ENCODE peak calls at places on chromosome 2, in six cellular contexts. O is OCI-LY7; H is PC-9; B is mesenchymal stem cell; A is Karpas-422; C is CD4-positive, alpha-beta memory T cell. P is an unnamed sample.

GRCh38 chr2:209472386-209472832 is 48.6 kb downstream of the MAP2 start:
- DNase-seq in O (no peak), B (peak; percentile 58), H (peak; percentile 6), C (no peak), A (no peak), P (no peak)

GRCh38 chr2:386406-387103 is 98.7 kb upstream of the ALKAL2 start:
- DNase-seq in A (no peak), C (no peak), H (no peak), B (no peak), O (no peak), P (no peak)

GRCh38 chr2:97911210-97911921 is 84.4 kb downstream of the TMEM131 start:
- DNase-seq in C (no peak), B (peak; percentile 62), A (no peak), O (no peak), H (no peak), P (no peak)

GRCh38 chr2:166539340-166540162 is 45.5 kb upstream of the SCN7A start:
- DNase-seq in A (peak; percentile 86), O (peak; percentile 52), C (peak; percentile 19), H (peak; percentile 5), B (peak; percentile 72), P (peak; percentile 38)

GRCh38 chr2:9753276-9753600 is 90.0 kb upstream of the TAF1B start:
- DNase-seq in C (peak; percentile 35), B (peak; percentile 85), A (peak; percentile 53), O (peak; percentile 8), H (peak; percentile 56), P (peak; percentile 77)

GRCh38 chr2:233115761-233116160 is 55.6 kb downstream of the INPP5D start:
- DNase-seq in H (no peak), O (no peak), B (no peak), C (no peak), A (no peak), P (no peak)

GRCh38 chr2:168215813-168216212 is 31.6 kb downstream of the STK39 start:
- DNase-seq in O (no peak), H (no peak), B (no peak), A (no peak), C (no peak), P (no peak)

GRCh38 chr2:224165901-224166319 is 126.8 kb upstream of the SERPINE2 start:
- DNase-seq in B (peak; percentile 47), C (no peak), O (no peak), H (no peak), A (no peak), P (no peak)

GRCh38 chr2:72924353-72925240 is 7.3 kb downstream of the EMX1 start:
- DNase-seq in O (no peak), C (no peak), H (no peak), A (no peak), B (no peak), P (no peak)

GRCh38 chr2:238636269-238637073 is 209.7 kb downstream of the ASB1 start:
- DNase-seq in C (no peak), A (no peak), O (no peak), H (peak; percentile 90), B (peak; percentile 46), P (no peak)

GRCh38 chr2:195457873-195458272 is 199.2 kb upstream of the SLC39A10 start:
- DNase-seq in H (no peak), B (no peak), O (no peak), A (no peak), C (no peak), P (no peak)

GRCh38 chr2:110678457-110679336 is 834 bp upstream of the BUB1 start:
- DNase-seq in H (peak; percentile 19), B (peak; percentile 62), C (no peak), A (peak; percentile 71), O (peak; percentile 56), P (no peak)

GRCh38 chr2:190382851-190383250 is 25.3 kb upstream of the MFSD6 start:
- DNase-seq in B (peak; percentile 23), C (peak; percentile 66), O (peak; percentile 64), A (peak; percentile 82), H (peak; percentile 17), P (no peak)

DNA sequence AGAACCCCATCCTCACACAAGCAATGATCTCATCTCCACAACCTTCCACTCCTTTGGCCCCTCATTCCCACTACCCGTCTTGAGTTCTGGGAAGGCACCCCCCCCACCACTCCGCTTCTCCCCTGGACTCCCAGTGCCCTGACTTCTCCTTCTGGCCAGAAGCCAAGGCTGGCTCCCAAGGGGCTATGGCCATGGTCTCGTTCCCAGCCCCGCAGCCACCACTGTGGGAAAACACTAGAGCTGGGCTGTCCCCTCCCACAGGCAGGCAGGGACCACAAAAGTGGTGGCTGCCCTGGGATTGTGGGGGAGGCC is 1.5 kb upstream of the ANKRD39 start:
- DNase-seq in B (peak; percentile 25), A (no peak), C (no peak), H (no peak), O (no peak), P (no peak)
- H3K4me1 ChIP-seq in B (peaks cover 22% of the 10 kb centered on the region), A (peaks cover 17% of the 10 kb centered on the region), C (peaks cover 44% of the 10 kb centered on the region), H (peaks cover 10% of the 10 kb centered on the region), O (peaks cover 14% of the 10 kb centered on the region), P (peaks cover 28% of the 10 kb centered on the region)

DNA sequence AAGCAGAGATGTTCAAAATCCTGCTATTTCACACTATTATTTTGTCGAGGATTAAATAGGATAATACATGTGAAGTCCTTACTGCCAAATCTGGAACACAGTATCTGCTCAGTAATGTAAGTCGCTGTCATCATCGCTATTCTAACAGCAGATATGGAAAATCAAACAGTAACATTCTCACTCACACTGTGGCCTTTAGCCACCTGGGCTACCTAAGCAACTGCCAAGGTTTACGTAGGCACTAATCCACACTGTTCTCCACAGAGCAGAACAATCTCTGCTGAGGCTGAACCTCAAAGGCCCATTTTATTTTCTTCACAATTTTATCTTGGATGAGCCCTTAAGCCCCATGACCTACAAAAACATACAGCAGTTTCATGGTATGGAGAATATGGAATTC is 5.8 kb upstream of the TMSB10 start:
- DNase-seq in A (no peak), C (no peak), O (no peak), H (no peak), B (no peak), P (no peak)
- H3K4me1 ChIP-seq in A (peaks cover 30% of the 10 kb centered on the region), C (peaks cover 63% of the 10 kb centered on the region), O (peaks cover 27% of the 10 kb centered on the region), H (peaks cover 11% of the 10 kb centered on the region), B (peaks cover 11% of the 10 kb centered on the region), P (peaks cover 41% of the 10 kb centered on the region)

DNA sequence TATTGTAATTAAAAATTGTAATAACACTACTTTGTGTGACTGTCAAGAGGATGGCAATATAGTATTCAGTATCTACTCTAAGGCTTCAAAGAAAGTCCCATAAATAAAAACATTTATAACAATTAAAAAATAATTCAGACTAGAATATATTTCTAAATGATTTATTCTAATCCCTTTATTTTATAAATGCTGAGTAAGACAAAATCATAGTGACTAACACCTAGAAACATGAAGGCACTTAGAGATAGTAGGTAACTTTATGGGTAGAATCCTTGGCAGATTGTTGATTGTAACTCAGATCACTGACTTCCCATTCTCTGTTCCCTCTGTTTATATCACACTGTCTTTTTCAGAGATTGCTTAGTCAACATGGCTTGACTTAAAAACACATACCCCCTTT is 78.6 kb upstream of the EPB41L5 start:
- DNase-seq in A (no peak), B (no peak), C (no peak), O (no peak), H (no peak), P (no peak)
- H3K4me1 ChIP-seq in A (no peaks in the 10 kb centered on the region), B (no peaks in the 10 kb centered on the region), C (peaks cover 44% of the 10 kb centered on the region), O (no peaks in the 10 kb centered on the region), H (no peaks in the 10 kb centered on the region), P (no peaks in the 10 kb centered on the region)

GRCh38 chr2:77016481-77016880 is 505.7 kb downstream of the LRRTM4 start:
- DNase-seq in C (no peak), O (no peak), H (no peak), A (peak; percentile 94), B (no peak), P (no peak)

GRCh38 chr2:77016964-77017363 is 505.2 kb downstream of the LRRTM4 start:
- DNase-seq in O (no peak), A (peak; percentile 55), H (no peak), B (no peak), C (no peak), P (no peak)

GRCh38 chr2:77008925-77009706 is 513.1 kb downstream of the LRRTM4 start:
- DNase-seq in C (no peak), B (peak; percentile 78), O (no peak), H (no peak), A (no peak), P (no peak)

GRCh38 chr2:77013932-77014331 is 508.2 kb downstream of the LRRTM4 start:
- DNase-seq in B (no peak), O (no peak), C (no peak), H (no peak), A (no peak), P (no peak)

GRCh38 chr2:77013457-77013856 is 508.7 kb downstream of the LRRTM4 start:
- DNase-seq in C (no peak), B (no peak), A (no peak), H (no peak), O (no peak), P (no peak)
- H3K4me1 ChIP-seq in C (no peaks in the 10 kb centered on the region), B (no peaks in the 10 kb centered on the region), A (peaks cover 45% of the 10 kb centered on the region), H (no peaks in the 10 kb centered on the region), O (no peaks in the 10 kb centered on the region), P (no peaks in the 10 kb centered on the region)

GRCh38 chr2:25297738-25298137 is 44.0 kb downstream of the DNMT3A start:
- DNase-seq in C (no peak), B (no peak), H (no peak), A (no peak), O (peak; percentile 19), P (no peak)

GRCh38 chr2:25301453-25302352 is 40.0 kb downstream of the DNMT3A start:
- DNase-seq in B (peak; percentile 84), H (peak; percentile 36), C (peak; percentile 38), O (peak; percentile 45), A (peak; percentile 95), P (peak; percentile 26)

GRCh38 chr2:25298776-25299431 is 42.8 kb downstream of the DNMT3A start:
- DNase-seq in C (no peak), O (no peak), H (no peak), B (no peak), A (no peak), P (no peak)

GRCh38 chr2:25302758-25303436 is 38.8 kb downstream of the DNMT3A start:
- DNase-seq in B (no peak), A (peak; percentile 57), C (no peak), H (no peak), O (no peak), P (no peak)

GRCh38 chr2:25300001-25300400 is 41.7 kb downstream of the DNMT3A start:
- DNase-seq in O (no peak), C (no peak), B (no peak), H (no peak), A (no peak), P (no peak)
- H3K4me1 ChIP-seq in O (peaks cover 23% of the 10 kb centered on the region), C (peaks cover 53% of the 10 kb centered on the region), B (peaks cover 20% of the 10 kb centered on the region), H (peaks cover 15% of the 10 kb centered on the region), A (peaks cover 45% of the 10 kb centered on the region), P (peaks cover 5% of the 10 kb centered on the region)

DNA sequence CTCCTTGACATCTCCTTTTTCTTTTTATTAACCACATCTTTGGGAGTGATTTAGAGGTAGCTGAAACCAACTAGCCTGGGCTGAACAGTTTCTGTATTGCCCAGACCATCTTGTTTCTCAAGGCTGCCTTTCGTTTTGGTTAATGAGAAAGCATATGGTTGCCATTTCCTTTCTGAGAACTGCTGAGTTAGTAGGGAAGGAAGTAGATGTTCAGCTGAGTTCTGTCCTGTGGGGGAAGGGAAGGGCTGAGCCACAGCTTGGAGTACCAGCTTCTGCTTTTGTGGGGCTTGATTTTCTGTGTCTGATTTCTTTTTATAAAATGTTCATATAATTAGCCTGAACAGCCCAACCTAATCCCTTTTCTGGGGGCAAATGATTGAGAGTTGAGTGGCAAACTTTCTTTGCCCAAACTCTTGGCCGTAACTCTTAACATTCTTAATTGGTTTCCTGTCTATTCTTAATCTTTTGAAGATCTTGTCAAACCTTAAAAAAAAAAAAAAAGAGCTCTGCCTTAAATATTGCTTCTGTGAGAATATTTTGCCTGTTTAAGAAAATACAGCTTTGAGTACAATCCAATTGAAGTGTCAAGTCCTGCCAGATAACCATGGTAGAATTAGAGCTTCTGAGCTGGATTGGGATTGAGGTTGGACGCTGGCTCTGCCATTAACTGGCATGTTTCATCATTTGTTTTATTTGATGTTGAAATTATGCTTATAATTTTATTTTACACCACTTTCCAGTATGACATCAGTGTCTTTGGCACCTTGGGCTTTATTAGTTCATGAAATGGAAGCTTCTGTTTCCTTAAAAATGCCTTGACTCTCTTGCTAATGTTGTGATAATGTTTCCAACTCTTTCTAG is 1.9 kb upstream of the NABP1 start:
- DNase-seq in H (no peak), C (peak; percentile 84), A (peak; percentile 89), O (peak; percentile 89), B (no peak), P (no peak)
- H3K4me1 ChIP-seq in H (peaks cover 14% of the 10 kb centered on the region), C (peaks cover 49% of the 10 kb centered on the region), A (peaks cover 50% of the 10 kb centered on the region), O (peaks cover 43% of the 10 kb centered on the region), B (no peaks in the 10 kb centered on the region), P (peaks cover 25% of the 10 kb centered on the region)